ENCODE peak calls at places on chromosome X, in seven cellular contexts. G is fibroblast of lung, B is adrenal gland, O is transverse colon, P is ascending aorta, A is WERI-Rb-1, T is astrocyte. M is an unnamed sample. For H3K27me3 and H3K36me3, the result is how much of the 10 kb centered on the place peaks cover.

GRCh38 chrX:110477593-110478228 is 119.1 kb downstream of the RTL9 start:
- DNase-seq in G (no peak), B (no peak), O (no peak), P (no peak), A (no peak), T (no peak), M (no peak)

GRCh38 chrX:123833387-123833786 is 26.5 kb upstream of the XIAP start:
- DNase-seq in G (peak), B (peak), O (peak), P (peak), A (peak), T (no peak), M (peak)

GRCh38 chrX:132488819-132489255 is at the start of gene MBNL3:
- DNase-seq in G (peak), B (peak), O (peak), P (peak), A (peak), T (peak), M (peak)

GRCh38 chrX:19063030-19063429 is 59.2 kb downstream of the ADGRG2 start:
- DNase-seq in G (no peak), B (no peak), O (no peak), P (no peak), A (no peak), T (peak), M (peak)

GRCh38 chrX:139530550-139530949 is at the start of gene F9:
- DNase-seq in G (no peak), B (no peak), O (no peak), P (no peak), A (no peak), T (no peak), M (no peak)

GRCh38 chrX:107360788-107361360 is 88.6 kb upstream of the FRMPD3 start:
- DNase-seq in G (no peak), B (no peak), O (no peak), P (no peak), A (no peak), T (no peak), M (no peak)

GRCh38 chrX:132041016-132041415 is 17.9 kb downstream of the STK26 start:
- DNase-seq in G (no peak), B (no peak), O (no peak), P (no peak), A (no peak), T (peak), M (no peak)

GRCh38 chrX:45722471-45722870 is 521.8 kb upstream of the DIPK2B start:
- DNase-seq in G (no peak), B (no peak), O (no peak), P (no peak), A (no peak), T (peak), M (no peak)

GRCh38 chrX:149284616-149285015 is 220.5 kb downstream of the IDS start:
- DNase-seq in G (no peak), B (no peak), O (no peak), P (no peak), A (no peak), T (no peak), M (no peak)

GRCh38 chrX:111264397-111264796 is 5.9 kb downstream of the CAPN6 start:
- DNase-seq in G (no peak), B (no peak), O (no peak), P (no peak), A (no peak), T (no peak), M (no peak)

GRCh38 chrX:24301060-24301459 is 12.8 kb downstream of the SUPT20HL2 start:
- DNase-seq in G (no peak), B (no peak), O (no peak), P (no peak), A (no peak), T (no peak), M (no peak)

GRCh38 chrX:155819966-155820491 is 61.1 kb upstream of the VAMP7 start:
- DNase-seq in G (peak), B (peak), O (peak), P (peak), A (peak), T (peak), M (peak)

GRCh38 chrX:45667666-45668065 is 467.0 kb upstream of the DIPK2B start:
- DNase-seq in G (peak), B (no peak), O (no peak), P (no peak), A (no peak), T (peak), M (peak)

GRCh38 chrX:10744011-10744410 is 123.6 kb upstream of the MID1 start:
- DNase-seq in G (no peak), B (no peak), O (no peak), P (no peak), A (no peak), T (no peak), M (no peak)

GRCh38 chrX:67613366-67613765 is 69.5 kb downstream of the AR start:
- DNase-seq in G (no peak), B (no peak), O (no peak), P (no peak), A (no peak), T (peak), M (no peak)

GRCh38 chrX:41148553-41148952 is 63.3 kb downstream of the USP9X start:
- DNase-seq in G (peak), B (no peak), O (no peak), P (no peak), A (no peak), T (peak), M (no peak)

GRCh38 chrX:153968754-153969124 is 2.9 kb downstream of the HCFC1 start:
- DNase-seq in G (no peak), B (no peak), O (peak), P (no peak), A (peak), T (no peak), M (no peak)

GRCh38 chrX:120304241-120304640 is 7.0 kb downstream of the TMEM255A start:
- DNase-seq in G (no peak), B (no peak), O (no peak), P (no peak), A (no peak), T (no peak), M (no peak)

GRCh38 chrX:2484721-2485459 is 15.9 kb downstream of the DHRSX start:
- DNase-seq in G (peak), B (no peak), O (no peak), P (no peak), A (no peak), T (peak), M (no peak)

GRCh38 chrX:30302957-30303356 is 6.2 kb downstream of the NR0B1 start:
- DNase-seq in G (peak), B (peak), O (no peak), P (no peak), A (no peak), T (no peak), M (peak)

GRCh38 chrX:9257718-9258117 is 207.1 kb upstream of the TBL1X start:
- DNase-seq in G (no peak), B (no peak), O (no peak), P (no peak), A (no peak), T (no peak), M (no peak)

GRCh38 chrX:155768036-155768769 is 112.9 kb upstream of the VAMP7 start:
- DNase-seq in G (peak), B (peak), O (no peak), P (no peak), A (peak), T (no peak), M (no peak)

GRCh38 chrX:123817288-123817894 is 42.5 kb upstream of the XIAP start:
- DNase-seq in G (no peak), B (no peak), O (peak), P (no peak), A (no peak), T (no peak), M (no peak)

GRCh38 chrX:101206471-101206870 is 13.1 kb upstream of the DRP2 start:
- DNase-seq in G (peak), B (no peak), O (no peak), P (no peak), A (no peak), T (no peak), M (no peak)

GRCh38 chrX:49166914-49167739 is 4.6 kb downstream of the MAGIX start:
- DNase-seq in G (peak), B (peak), O (peak), P (peak), A (no peak), T (peak), M (peak)

GRCh38 chrX:110045988-110046387 is 43.1 kb downstream of the TMEM164 start:
- DNase-seq in G (no peak), B (no peak), O (no peak), P (no peak), A (no peak), T (no peak), M (no peak)

GRCh38 chrX:113305496-113305895 is 464.9 kb upstream of the AMOT start:
- DNase-seq in G (peak), B (no peak), O (no peak), P (no peak), A (no peak), T (peak), M (peak)

GRCh38 chrX:10636337-10636736 is 16.0 kb upstream of the MID1 start:
- DNase-seq in G (peak), B (peak), O (peak), P (no peak), A (peak), T (no peak), M (peak)

GRCh38 chrX:12804655-12805054 is 13.4 kb downstream of the PRPS2 start:
- DNase-seq in G (no peak), B (no peak), O (peak), P (no peak), A (no peak), T (no peak), M (no peak)

GRCh38 chrX:72128183-72128834 is 3.4 kb downstream of the RTL5 start:
- DNase-seq in G (no peak), B (no peak), O (no peak), P (no peak), A (no peak), T (no peak), M (no peak)
- H3K27me3 ChIP-seq in G (under half), B (under half), O (under half), P (under half), A (under half), T (under half), M (under half)

GRCh38 chrX:73215263-73215662 is 612 bp upstream of the NAP1L2 start:
- DNase-seq in G (no peak), B (no peak), O (no peak), P (no peak), A (no peak), T (no peak), M (no peak)
- H3K4me3 ChIP-seq in G (peak), B (peak), O (peak), P (peak), A (no peak), T (no peak), M (peak)

DNA sequence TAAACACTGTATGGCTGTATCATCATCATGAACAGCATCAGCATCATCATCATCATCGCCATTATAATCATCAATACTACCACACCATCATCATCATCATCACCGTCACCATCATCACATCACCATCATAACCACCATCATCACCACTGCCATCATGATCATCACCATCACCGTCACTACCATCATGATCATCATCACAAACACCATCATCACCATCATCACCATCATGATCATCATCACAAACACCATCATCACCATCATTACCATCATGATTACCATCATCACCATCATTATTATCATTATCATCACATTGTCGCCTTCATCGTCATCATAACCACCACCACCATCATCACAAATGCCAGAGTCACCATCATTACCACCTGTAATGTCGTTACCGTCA is 1196.9 kb downstream of the NLGN4X start:
- DNase-seq in G (no peak), B (no peak), O (no peak), P (no peak), A (no peak), T (no peak), M (no peak)
- H3K36me3 ChIP-seq in G (under half), B (under half), O (under half), P (under half), A (under half), T (under half), M (under half)

GRCh38 chrX:142977128-142977914 is 48.4 kb upstream of the SPANXN4 start:
- DNase-seq in G (no peak), B (no peak), O (no peak), P (no peak), A (no peak), T (no peak), M (no peak)
- H3K27me3 ChIP-seq in G (under half), B (under half), O (under half), P (under half), A (under half), T (under half), M (under half)

M was measured in MG63.